ENCODE peak calls at places on chromosomes 16 and 17, in seven cellular contexts. One of them, this sample, is unnamed.
A peak's percentile ranks its signal among the peaks of the same experiment; 100 is the strongest.

GRCh38 chr17:66715745-66716156 is 119.2 kb upstream of the CACNG5 start:
- DNase-seq in colonic mucosa: peak; percentile 46
- DNase-seq in fibroblast of lung: peak; percentile 61
- DNase-seq in ascending aorta: no peak
- DNase-seq in GM06990: no peak
- DNase-seq in fibroblast of mammary gland: peak; percentile 70
- DNase-seq in endodermal cell: peak; percentile 75
- DNase-seq in this sample: peak; percentile 29

GRCh38 chr17:27523712-27524111 is 67.5 kb downstream of the KSR1 start:
- DNase-seq in endodermal cell: no peak
- DNase-seq in GM06990: no peak
- DNase-seq in ascending aorta: no peak
- DNase-seq in fibroblast of lung: no peak
- DNase-seq in colonic mucosa: no peak
- DNase-seq in fibroblast of mammary gland: no peak
- DNase-seq in this sample: no peak

GRCh38 chr17:67194134-67194533 is 50.9 kb downstream of the HELZ start:
- DNase-seq in colonic mucosa: no peak
- DNase-seq in ascending aorta: no peak
- DNase-seq in GM06990: no peak
- DNase-seq in fibroblast of mammary gland: no peak
- DNase-seq in endodermal cell: no peak
- DNase-seq in fibroblast of lung: peak; percentile 83
- DNase-seq in this sample: peak; percentile 12

GRCh38 chr17:14048169-14048568 is 21.1 kb upstream of the COX10 start:
- DNase-seq in fibroblast of mammary gland: peak; percentile 9
- DNase-seq in fibroblast of lung: no peak
- DNase-seq in GM06990: no peak
- DNase-seq in endodermal cell: peak; percentile 63
- DNase-seq in ascending aorta: no peak
- DNase-seq in colonic mucosa: no peak
- DNase-seq in this sample: no peak

GRCh38 chr16:66300037-66300436 is 66.5 kb upstream of the CDH5 start:
- DNase-seq in colonic mucosa: no peak
- DNase-seq in ascending aorta: no peak
- DNase-seq in endodermal cell: no peak
- DNase-seq in GM06990: no peak
- DNase-seq in fibroblast of mammary gland: no peak
- DNase-seq in fibroblast of lung: no peak
- DNase-seq in this sample: no peak

GRCh38 chr16:72939247-72939646 is 108.7 kb downstream of the ZFHX3 start:
- DNase-seq in ascending aorta: no peak
- DNase-seq in GM06990: no peak
- DNase-seq in fibroblast of mammary gland: peak; percentile 72
- DNase-seq in endodermal cell: no peak
- DNase-seq in fibroblast of lung: peak; percentile 42
- DNase-seq in colonic mucosa: peak; percentile 58
- DNase-seq in this sample: peak; percentile 78

GRCh38 chr17:82213251-82214011 is 789 bp upstream of the CCDC57 start:
- DNase-seq in endodermal cell: peak; percentile 81
- DNase-seq in ascending aorta: no peak
- DNase-seq in colonic mucosa: no peak
- DNase-seq in fibroblast of mammary gland: peak; percentile 92
- DNase-seq in fibroblast of lung: peak; percentile 81
- DNase-seq in GM06990: peak; percentile 60
- DNase-seq in this sample: peak; percentile 88

GRCh38 chr17:29178750-29179231 is 1.4 kb downstream of the MYO18A start:
- DNase-seq in fibroblast of mammary gland: no peak
- DNase-seq in GM06990: no peak
- DNase-seq in endodermal cell: peak; percentile 78
- DNase-seq in colonic mucosa: peak; percentile 56
- DNase-seq in ascending aorta: no peak
- DNase-seq in fibroblast of lung: no peak
- DNase-seq in this sample: no peak

GRCh38 chr17:77354721-77355455 is 214.1 kb downstream of the SEC14L1 start:
- DNase-seq in fibroblast of mammary gland: peak; percentile 99
- DNase-seq in fibroblast of lung: peak; percentile 94
- DNase-seq in ascending aorta: no peak
- DNase-seq in endodermal cell: no peak
- DNase-seq in GM06990: no peak
- DNase-seq in colonic mucosa: peak; percentile 63
- DNase-seq in this sample: peak; percentile 93

GRCh38 chr17:42284020-42284369 is 4.3 kb upstream of the STAT5A start:
- DNase-seq in colonic mucosa: no peak
- DNase-seq in fibroblast of mammary gland: no peak
- DNase-seq in ascending aorta: no peak
- DNase-seq in GM06990: no peak
- DNase-seq in fibroblast of lung: no peak
- DNase-seq in endodermal cell: no peak
- DNase-seq in this sample: no peak

GRCh38 chr17:7132511-7133094 is 18.0 kb upstream of the ASGR2 start:
- DNase-seq in colonic mucosa: no peak
- DNase-seq in endodermal cell: peak; percentile 96
- DNase-seq in fibroblast of mammary gland: no peak
- DNase-seq in ascending aorta: no peak
- DNase-seq in GM06990: peak; percentile 80
- DNase-seq in fibroblast of lung: no peak
- DNase-seq in this sample: no peak

GRCh38 chr17:79011451-79012147 is 2.0 kb upstream of the CANT1 start:
- DNase-seq in colonic mucosa: no peak
- DNase-seq in ascending aorta: no peak
- DNase-seq in GM06990: no peak
- DNase-seq in fibroblast of lung: peak; percentile 41
- DNase-seq in endodermal cell: peak; percentile 38
- DNase-seq in fibroblast of mammary gland: peak; percentile 69
- DNase-seq in this sample: peak; percentile 91

GRCh38 chr16:82091225-82091624 is 56.2 kb downstream of the HSD17B2 start:
- DNase-seq in colonic mucosa: no peak
- DNase-seq in endodermal cell: no peak
- DNase-seq in GM06990: no peak
- DNase-seq in ascending aorta: no peak
- DNase-seq in fibroblast of mammary gland: peak; percentile 4
- DNase-seq in fibroblast of lung: peak; percentile 79
- DNase-seq in this sample: peak; percentile 48

GRCh38 chr17:64653985-64654355 is 8.1 kb downstream of the SMURF2 start:
- DNase-seq in endodermal cell: no peak
- DNase-seq in fibroblast of lung: no peak
- DNase-seq in ascending aorta: no peak
- DNase-seq in colonic mucosa: no peak
- DNase-seq in GM06990: no peak
- DNase-seq in fibroblast of mammary gland: peak; percentile 35
- DNase-seq in this sample: no peak

GRCh38 chr17:36524428-36524876 is 10.2 kb downstream of the MYO19 start:
- DNase-seq in endodermal cell: no peak
- DNase-seq in ascending aorta: no peak
- DNase-seq in colonic mucosa: no peak
- DNase-seq in GM06990: no peak
- DNase-seq in fibroblast of lung: peak; percentile 48
- DNase-seq in fibroblast of mammary gland: peak; percentile 25
- DNase-seq in this sample: peak; percentile 24

GRCh38 chr17:30158896-30159625 is 42.4 kb downstream of the NSRP1 start:
- DNase-seq in endodermal cell: no peak
- DNase-seq in GM06990: no peak
- DNase-seq in ascending aorta: no peak
- DNase-seq in fibroblast of mammary gland: no peak
- DNase-seq in fibroblast of lung: no peak
- DNase-seq in colonic mucosa: no peak
- DNase-seq in this sample: no peak

GRCh38 chr17:27579304-27579703 is 51.7 kb upstream of the LGALS9 start:
- DNase-seq in ascending aorta: no peak
- DNase-seq in GM06990: peak; percentile 55
- DNase-seq in endodermal cell: no peak
- DNase-seq in colonic mucosa: no peak
- DNase-seq in fibroblast of mammary gland: no peak
- DNase-seq in fibroblast of lung: no peak
- DNase-seq in this sample: no peak

GRCh38 chr17:14745122-14745521 is 444.2 kb downstream of the HS3ST3B1 start:
- DNase-seq in endodermal cell: no peak
- DNase-seq in GM06990: no peak
- DNase-seq in ascending aorta: no peak
- DNase-seq in fibroblast of lung: no peak
- DNase-seq in colonic mucosa: no peak
- DNase-seq in fibroblast of mammary gland: peak; percentile 82
- DNase-seq in this sample: peak; percentile 55

GRCh38 chr17:64039106-64039400 is 18.6 kb upstream of the ICAM2 start:
- DNase-seq in ascending aorta: no peak
- DNase-seq in GM06990: no peak
- DNase-seq in fibroblast of mammary gland: no peak
- DNase-seq in endodermal cell: no peak
- DNase-seq in colonic mucosa: no peak
- DNase-seq in fibroblast of lung: no peak
- DNase-seq in this sample: no peak

GRCh38 chr17:21029032-21029431 is 13.8 kb downstream of the USP22 start:
- DNase-seq in colonic mucosa: no peak
- DNase-seq in endodermal cell: peak; percentile 50
- DNase-seq in ascending aorta: no peak
- DNase-seq in GM06990: no peak
- DNase-seq in fibroblast of mammary gland: peak; percentile 93
- DNase-seq in fibroblast of lung: peak; percentile 80
- DNase-seq in this sample: peak; percentile 69

GRCh38 chr17:57004944-57005579 is 27.1 kb downstream of the SCPEP1 start:
- DNase-seq in GM06990: peak; percentile 78
- DNase-seq in ascending aorta: no peak
- DNase-seq in colonic mucosa: peak; percentile 37
- DNase-seq in fibroblast of mammary gland: no peak
- DNase-seq in endodermal cell: peak; percentile 67
- DNase-seq in fibroblast of lung: no peak
- DNase-seq in this sample: no peak
- TF ChIP-seq CTCF in GM06990: peak; percentile 26
- TF ChIP-seq CTCF in ascending aorta: peak; percentile 39
- TF ChIP-seq CTCF in colonic mucosa: peak; percentile 45
- TF ChIP-seq CTCF in fibroblast of mammary gland: no peak
- TF ChIP-seq CTCF in endodermal cell: peak; percentile 66
- TF ChIP-seq CTCF in fibroblast of lung: no peak
- TF ChIP-seq CTCF in this sample: no peak

DNA sequence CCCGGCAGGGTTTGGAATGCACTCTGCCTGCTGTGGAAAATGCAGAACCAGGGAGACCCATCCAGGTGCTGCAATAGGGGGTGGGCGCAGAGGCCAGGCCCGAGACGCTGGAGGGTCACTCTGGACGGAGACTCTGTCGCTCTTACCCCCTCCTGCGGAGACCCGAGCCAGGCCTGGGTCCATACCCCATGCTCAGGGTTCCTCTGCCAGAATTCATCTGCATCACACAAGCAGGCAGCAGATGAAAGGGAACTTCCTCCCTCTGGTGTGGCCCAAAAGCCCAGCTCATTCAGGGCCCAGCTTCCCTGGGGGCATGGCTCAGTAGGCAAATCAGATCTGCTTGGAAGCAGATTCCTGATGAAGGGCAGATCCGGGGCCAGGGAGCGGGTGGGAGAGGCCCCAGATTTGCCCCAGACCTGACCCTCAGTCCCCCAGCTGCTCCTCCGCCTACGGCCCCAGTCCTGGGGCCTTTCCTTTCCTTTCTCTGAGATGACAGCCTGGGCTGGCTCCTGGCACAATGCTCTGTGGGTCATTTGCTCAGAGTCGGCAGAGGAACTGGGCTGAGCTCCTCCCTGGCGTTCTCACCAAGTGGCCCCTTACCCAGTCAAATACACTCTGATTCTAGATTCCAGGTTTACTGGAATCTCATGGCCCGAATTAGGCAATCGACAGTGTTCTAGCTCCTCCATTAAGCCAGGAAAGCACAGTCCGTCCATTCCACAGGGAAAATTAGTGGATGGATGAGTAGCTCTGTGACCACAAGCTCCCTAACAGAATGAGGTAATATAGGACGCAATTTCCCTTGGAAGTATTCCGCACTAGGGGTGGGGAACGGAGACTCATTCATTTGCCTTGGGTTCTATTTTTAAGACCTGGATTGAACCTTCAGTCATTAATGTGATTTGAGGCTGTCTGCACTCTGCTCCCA is 19.1 kb upstream of the RASD1 start:
- DNase-seq in ascending aorta: no peak
- DNase-seq in fibroblast of lung: peak; percentile 94
- DNase-seq in GM06990: no peak
- DNase-seq in colonic mucosa: no peak
- DNase-seq in endodermal cell: peak; percentile 85
- DNase-seq in fibroblast of mammary gland: peak; percentile 97
- DNase-seq in this sample: peak; percentile 82
- H3K4me3 ChIP-seq in ascending aorta: no peak overlapping the region
- H3K4me3 ChIP-seq in fibroblast of lung: no peak overlapping the region
- H3K4me3 ChIP-seq in GM06990: no peak overlapping the region
- H3K4me3 ChIP-seq in colonic mucosa: no peak overlapping the region
- H3K4me3 ChIP-seq in endodermal cell: no peak overlapping the region
- H3K4me3 ChIP-seq in fibroblast of mammary gland: no peak overlapping the region
- H3K4me3 ChIP-seq in this sample: no peak overlapping the region

GRCh38 chr17:39919087-39919683 is 750 bp upstream of the GSDMB start:
- DNase-seq in GM06990: no peak
- DNase-seq in colonic mucosa: peak; percentile 32
- DNase-seq in ascending aorta: no peak
- DNase-seq in endodermal cell: no peak
- DNase-seq in fibroblast of mammary gland: no peak
- DNase-seq in fibroblast of lung: no peak
- DNase-seq in this sample: no peak

GRCh38 chr17:39915559-39915958 is 2.9 kb downstream of the GSDMB start:
- DNase-seq in fibroblast of lung: no peak
- DNase-seq in GM06990: no peak
- DNase-seq in ascending aorta: no peak
- DNase-seq in fibroblast of mammary gland: no peak
- DNase-seq in endodermal cell: no peak
- DNase-seq in colonic mucosa: no peak
- DNase-seq in this sample: no peak

GRCh38 chr17:39920218-39921210 is 2.1 kb upstream of the GSDMB start:
- DNase-seq in ascending aorta: no peak
- DNase-seq in colonic mucosa: no peak
- DNase-seq in endodermal cell: no peak
- DNase-seq in fibroblast of lung: no peak
- DNase-seq in fibroblast of mammary gland: no peak
- DNase-seq in GM06990: peak; percentile 59
- DNase-seq in this sample: no peak

GRCh38 chr17:39913989-39914388 is 4.4 kb downstream of the GSDMB start:
- DNase-seq in GM06990: no peak
- DNase-seq in colonic mucosa: no peak
- DNase-seq in fibroblast of mammary gland: no peak
- DNase-seq in endodermal cell: no peak
- DNase-seq in fibroblast of lung: no peak
- DNase-seq in ascending aorta: no peak
- DNase-seq in this sample: no peak

DNA sequence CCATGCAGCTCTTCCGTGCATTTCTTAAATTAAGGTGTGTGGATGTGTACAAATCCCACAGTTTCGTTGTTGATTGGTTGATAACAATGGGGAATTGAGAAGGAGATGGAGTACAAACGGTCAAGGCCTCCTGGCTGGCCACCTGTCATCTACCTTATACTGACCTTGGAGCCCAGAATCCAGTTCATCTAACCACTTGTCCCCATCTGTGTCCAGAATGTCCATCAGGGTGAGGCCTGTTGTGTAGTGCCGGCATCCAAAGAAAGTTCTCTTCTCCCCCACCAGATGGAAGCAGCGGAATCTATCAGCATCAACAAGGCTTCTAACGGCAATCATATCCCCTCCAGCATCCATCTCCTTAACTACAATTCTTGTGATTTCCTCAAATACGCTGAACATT is 1.5 kb downstream of the GSDMB start:
- DNase-seq in endodermal cell: no peak
- DNase-seq in ascending aorta: no peak
- DNase-seq in colonic mucosa: no peak
- DNase-seq in GM06990: no peak
- DNase-seq in fibroblast of lung: no peak
- DNase-seq in fibroblast of mammary gland: peak; percentile 28
- DNase-seq in this sample: peak; percentile 24
- TF ChIP-seq CTCF in endodermal cell: peak; percentile 61
- TF ChIP-seq CTCF in ascending aorta: no peak
- TF ChIP-seq CTCF in colonic mucosa: no peak
- TF ChIP-seq CTCF in GM06990: no peak
- TF ChIP-seq CTCF in fibroblast of lung: no peak
- TF ChIP-seq CTCF in fibroblast of mammary gland: peak; percentile 32
- TF ChIP-seq CTCF in this sample: peak; percentile 16

GRCh38 chr16:84553873-84554399 is 49.5 kb upstream of the MEAK7 start:
- DNase-seq in ascending aorta: no peak
- DNase-seq in fibroblast of mammary gland: no peak
- DNase-seq in GM06990: no peak
- DNase-seq in fibroblast of lung: no peak
- DNase-seq in colonic mucosa: no peak
- DNase-seq in endodermal cell: no peak
- DNase-seq in this sample: no peak
- H3K4me3 ChIP-seq in ascending aorta: no peak overlapping the region
- H3K4me3 ChIP-seq in fibroblast of mammary gland: no peak overlapping the region
- H3K4me3 ChIP-seq in GM06990: no peak overlapping the region
- H3K4me3 ChIP-seq in fibroblast of lung: no peak overlapping the region
- H3K4me3 ChIP-seq in colonic mucosa: no peak overlapping the region
- H3K4me3 ChIP-seq in endodermal cell: no peak overlapping the region
- H3K4me3 ChIP-seq in this sample: no peak overlapping the region